ENCODE peak calls at places on chromosomes 12 and 14, in eight cellular contexts. G is IMR-90, Q is K562, L is HepG2, X is GM12878, P is H1, N is A549, B is SK-N-SH. O is an unnamed sample.
A peak's percentile ranks its signal among the peaks of the same experiment; 100 is the strongest.

GRCh38 chr12:7497661-7498060 is 5.9 kb downstream of the CD163 start:
- DNase-seq in G (no peak), Q (no peak), L (no peak), X (no peak), P (no peak), N (no peak), B (no peak), O (no peak)

GRCh38 chr12:6288235-6288634 is 22.2 kb upstream of the PLEKHG6 start:
- DNase-seq in G (peak; percentile 88), Q (no peak), L (no peak), X (no peak), P (no peak), N (no peak), B (no peak), O (no peak)

GRCh38 chr12:43416981-43417380 is 135.0 kb downstream of the ADAMTS20 start:
- DNase-seq in G (no peak), Q (no peak), L (no peak), X (no peak), P (no peak), N (no peak), B (no peak), O (no peak)

GRCh38 chr12:97275261-97276197 is 187.1 kb upstream of the RMST start:
- DNase-seq in G (no peak), Q (no peak), L (no peak), X (no peak), P (peak; percentile 48), N (no peak), B (no peak), O (peak; percentile 26)

GRCh38 chr12:92167075-92167474 is 21.4 kb upstream of the BTG1 start:
- DNase-seq in G (no peak), Q (no peak), L (no peak), X (no peak), P (no peak), N (no peak), B (no peak), O (no peak)

GRCh38 chr12:105601158-105601557 is 270.7 kb downstream of the C12orf75 start:
- DNase-seq in G (peak; percentile 13), Q (no peak), L (no peak), X (no peak), P (no peak), N (no peak), B (no peak), O (no peak)

GRCh38 chr12:96329018-96329417 is 71.2 kb downstream of the CDK17 start:
- DNase-seq in G (no peak), Q (no peak), L (no peak), X (no peak), P (no peak), N (no peak), B (no peak), O (no peak)

GRCh38 chr12:130224613-130225012 is 62.3 kb downstream of the FZD10 start:
- DNase-seq in G (no peak), Q (no peak), L (no peak), X (no peak), P (no peak), N (no peak), B (peak; percentile 33), O (no peak)

GRCh38 chr12:98814254-98814653 is 169.2 kb downstream of the APAF1 start:
- DNase-seq in G (no peak), Q (no peak), L (no peak), X (no peak), P (no peak), N (no peak), B (no peak), O (no peak)

GRCh38 chr12:19127270-19127669 is 2.3 kb upstream of the PLEKHA5 start:
- DNase-seq in G (no peak), Q (no peak), L (no peak), X (no peak), P (no peak), N (no peak), B (no peak), O (no peak)

GRCh38 chr12:19938031-19938430 is 430.3 kb upstream of the PDE3A start:
- DNase-seq in G (no peak), Q (no peak), L (no peak), X (no peak), P (no peak), N (no peak), B (no peak), O (no peak)

GRCh38 chr14:104263671-104264358 is 125.4 kb downstream of the KIF26A start:
- DNase-seq in G (no peak), Q (no peak), L (no peak), X (no peak), P (no peak), N (no peak), B (no peak), O (peak; percentile 8)

GRCh38 chr12:50275545-50275944 is 7.8 kb downstream of the LIMA1 start:
- DNase-seq in G (no peak), Q (peak; percentile 62), L (no peak), X (no peak), P (no peak), N (no peak), B (no peak), O (no peak)

GRCh38 chr12:9030776-9031175 is 41.4 kb downstream of the KLRG1 start:
- DNase-seq in G (no peak), Q (no peak), L (no peak), X (no peak), P (no peak), N (no peak), B (no peak), O (no peak)

GRCh38 chr12:120922279-120922678 is 18.1 kb upstream of the SPPL3 start:
- DNase-seq in G (no peak), Q (no peak), L (no peak), X (no peak), P (no peak), N (no peak), B (no peak), O (no peak)

GRCh38 chr12:12072064-12072760 is 1.5 kb downstream of the BCL2L14 start:
- DNase-seq in G (no peak), Q (no peak), L (peak; percentile 38), X (peak; percentile 12), P (no peak), N (no peak), B (no peak), O (no peak)

GRCh38 chr14:73754911-73755360 is 40.8 kb upstream of the PNMA1 start:
- DNase-seq in G (peak; percentile 54), Q (no peak), L (no peak), X (no peak), P (no peak), N (no peak), B (peak; percentile 37), O (no peak)

GRCh38 chr12:65300679-65301349 is 22.3 kb downstream of the MSRB3 start:
- DNase-seq in G (peak; percentile 33), Q (peak; percentile 15), L (peak; percentile 34), X (no peak), P (no peak), N (peak; percentile 56), B (no peak), O (peak; percentile 37)

GRCh38 chr12:31228811-31229792 is 96.8 kb downstream of the SINHCAF start:
- DNase-seq in G (no peak), Q (no peak), L (peak; percentile 35), X (no peak), P (no peak), N (no peak), B (no peak), O (no peak)

GRCh38 chr14:102777711-102778615 is 714 bp downstream of the TRAF3 start:
- DNase-seq in G (peak; percentile 47), Q (peak; percentile 34), L (no peak), X (no peak), P (no peak), N (no peak), B (peak; percentile 72), O (no peak)
- TF ChIP-seq CTCF in G (no peak), Q (no peak), L (no peak), X (no peak), P (no peak), N (no peak), B (no peak), O (no peak)

DNA sequence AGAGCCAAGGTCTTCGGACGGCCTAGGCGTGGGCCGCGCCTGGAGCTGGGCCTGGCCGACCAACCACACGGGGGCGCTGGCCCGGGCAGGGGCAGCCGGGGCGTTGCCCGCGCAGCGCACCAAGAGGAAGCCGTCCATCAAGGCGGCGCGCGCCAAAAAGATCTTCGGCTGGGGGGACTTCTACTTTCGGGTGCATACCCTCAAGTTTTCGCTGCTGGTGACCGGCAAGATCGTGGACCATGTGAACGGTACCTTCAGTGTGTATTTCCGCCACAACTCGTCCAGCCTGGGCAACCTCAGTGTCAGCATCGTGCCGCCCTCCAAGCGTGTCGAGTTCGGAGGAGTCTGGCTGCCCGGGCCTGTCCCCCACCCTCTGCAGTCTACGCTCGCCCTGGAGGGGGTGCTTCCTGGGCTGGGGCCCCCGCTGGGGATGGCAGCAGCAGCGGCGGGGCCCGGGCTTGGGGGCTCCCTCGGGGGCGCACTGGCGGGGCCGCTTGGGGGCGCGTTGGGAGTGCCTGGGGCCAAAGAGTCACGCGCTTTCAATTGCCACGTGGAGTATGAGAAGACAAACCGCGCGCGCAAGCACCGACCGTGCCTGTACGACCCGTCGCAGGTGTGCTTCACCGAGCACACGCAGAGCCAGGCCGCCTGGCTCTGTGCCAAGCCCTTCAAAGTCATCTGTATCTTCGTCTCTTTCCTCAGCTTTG is 4.4 kb upstream of the SHMT2 start:
- DNase-seq in G (no peak), Q (no peak), L (no peak), X (no peak), P (peak; percentile 94), N (no peak), B (no peak), O (peak; percentile 89)
- TF ChIP-seq USF2 in G (no peak), Q (no peak), L (no peak), X (no peak), P (no peak), N (no peak), B (no peak), O (no peak)

GRCh38 chr14:22264759-22265158 is 324.3 kb downstream of the DAD1 start:
- DNase-seq in G (no peak), Q (no peak), L (no peak), X (no peak), P (no peak), N (no peak), B (no peak), O (no peak)

GRCh38 chr14:22266683-22267082 is 322.3 kb downstream of the DAD1 start:
- DNase-seq in G (no peak), Q (no peak), L (no peak), X (no peak), P (no peak), N (no peak), B (no peak), O (no peak)

GRCh38 chr14:22265319-22266140 is 323.5 kb downstream of the DAD1 start:
- DNase-seq in G (peak; percentile 39), Q (no peak), L (no peak), X (no peak), P (no peak), N (no peak), B (no peak), O (no peak)

GRCh38 chr14:22263961-22264360 is 325.1 kb downstream of the DAD1 start:
- DNase-seq in G (peak; percentile 17), Q (no peak), L (no peak), X (no peak), P (no peak), N (no peak), B (no peak), O (no peak)

GRCh38 chr14:22266141-22266442 is 322.9 kb downstream of the DAD1 start:
- DNase-seq in G (peak; percentile 18), Q (no peak), L (no peak), X (no peak), P (no peak), N (no peak), B (no peak), O (no peak)
- TF ChIP-seq CTCF in G (no peak), Q (no peak), L (no peak), X (no peak), P (no peak), N (no peak), B (no peak), O (no peak)

GRCh38 chr14:98949506-98950135 is 322.4 kb downstream of the BCL11B start:
- DNase-seq in G (no peak), Q (no peak), L (no peak), X (no peak), P (no peak), N (no peak), B (no peak), O (no peak)
- TF ChIP-seq USF2 in G (no peak), Q (no peak), L (no peak), X (no peak), P (no peak), N (no peak), B (no peak), O (no peak)